ENCODE peak calls at places on chromosome 16, in six cellular contexts. R, S, F, M, V and I are unnamed samples.

GRCh38 chr16:88002749-88003148 is 51.5 kb downstream of the BANP start:
- DNase-seq in R (no peak), S (no peak), F (no peak), M (no peak), V (no peak), I (no peak)

GRCh38 chr16:10093564-10093963 is 88.7 kb downstream of the GRIN2A start:
- DNase-seq in R (no peak), S (no peak), F (no peak), M (no peak), V (no peak), I (no peak)

GRCh38 chr16:11235703-11235991 is 20.4 kb downstream of the SOCS1 start:
- DNase-seq in R (no peak), S (no peak), F (peak), M (no peak), V (no peak), I (no peak)

GRCh38 chr16:85447657-85448313 is 165.3 kb upstream of the GSE1 start:
- DNase-seq in R (no peak), S (no peak), F (no peak), M (no peak), V (no peak), I (no peak)

GRCh38 chr16:88705076-88705684 is 1.0 kb downstream of the RNF166 start:
- DNase-seq in R (no peak), S (no peak), F (no peak), M (peak), V (no peak), I (peak)

GRCh38 chr16:57184890-57185445 is 871 bp downstream of the PSME3IP1 start:
- DNase-seq in R (no peak), S (no peak), F (peak), M (no peak), V (no peak), I (no peak)

GRCh38 chr16:81604960-81605383 is 160.4 kb downstream of the CMIP start:
- DNase-seq in R (no peak), S (no peak), F (no peak), M (no peak), V (peak), I (no peak)

GRCh38 chr16:3180445-3180878 is 7.5 kb upstream of the OR1F1 start:
- DNase-seq in R (no peak), S (no peak), F (no peak), M (no peak), V (no peak), I (no peak)

GRCh38 chr16:79172306-79172705 is 428.2 kb downstream of the MAF start:
- DNase-seq in R (no peak), S (no peak), F (no peak), M (no peak), V (no peak), I (no peak)

GRCh38 chr16:84518804-84519341 is 14.4 kb upstream of the MEAK7 start:
- DNase-seq in R (no peak), S (no peak), F (no peak), M (no peak), V (no peak), I (no peak)

GRCh38 chr16:68420366-68420765 is 27.9 kb downstream of the SMPD3 start:
- DNase-seq in R (no peak), S (no peak), F (no peak), M (no peak), V (no peak), I (no peak)